ENCODE peak calls at places on chromosome 11, in seven cellular contexts. One of them, this sample, is unnamed.

GRCh38 chr11:73493838-73494598 is 103.9 kb downstream of the FAM168A start:
- DNase-seq in uterus: no peak
- DNase-seq in transverse colon: no peak
- DNase-seq in Peyer's patch: no peak
- DNase-seq in heart left ventricle: no peak
- DNase-seq in HCT116: peak; percentile 90
- DNase-seq in IMR-90: peak; percentile 78
- DNase-seq in this sample: peak; percentile 5

GRCh38 chr11:125950178-125950490 is 4.3 kb downstream of the VSIG10L2 start:
- DNase-seq in uterus: no peak
- DNase-seq in transverse colon: no peak
- DNase-seq in Peyer's patch: no peak
- DNase-seq in heart left ventricle: no peak
- DNase-seq in HCT116: no peak
- DNase-seq in IMR-90: no peak
- DNase-seq in this sample: no peak

GRCh38 chr11:10680956-10681487 is 12.5 kb downstream of the IRAG1 start:
- DNase-seq in uterus: no peak
- DNase-seq in transverse colon: no peak
- DNase-seq in Peyer's patch: no peak
- DNase-seq in heart left ventricle: no peak
- DNase-seq in HCT116: no peak
- DNase-seq in IMR-90: peak; percentile 62
- DNase-seq in this sample: no peak

GRCh38 chr11:46541593-46542371 is 52.0 kb downstream of the AMBRA1 start:
- DNase-seq in uterus: no peak
- DNase-seq in transverse colon: peak; percentile 88
- DNase-seq in Peyer's patch: peak; percentile 84
- DNase-seq in heart left ventricle: peak; percentile 72
- DNase-seq in HCT116: no peak
- DNase-seq in IMR-90: no peak
- DNase-seq in this sample: peak; percentile 81

GRCh38 chr11:46050065-46050464 is 71.2 kb downstream of the PHF21A start:
- DNase-seq in uterus: peak; percentile 31
- DNase-seq in transverse colon: peak; percentile 12
- DNase-seq in Peyer's patch: no peak
- DNase-seq in heart left ventricle: no peak
- DNase-seq in HCT116: peak; percentile 10
- DNase-seq in IMR-90: peak; percentile 85
- DNase-seq in this sample: peak; percentile 55

GRCh38 chr11:128488471-128488870 is 98.9 kb downstream of the ETS1 start:
- DNase-seq in uterus: no peak
- DNase-seq in transverse colon: no peak
- DNase-seq in Peyer's patch: no peak
- DNase-seq in heart left ventricle: no peak
- DNase-seq in HCT116: no peak
- DNase-seq in IMR-90: peak; percentile 98
- DNase-seq in this sample: no peak

GRCh38 chr11:75140269-75141138 is 10.4 kb upstream of the SLCO2B1 start:
- DNase-seq in uterus: peak; percentile 64
- DNase-seq in transverse colon: peak; percentile 72
- DNase-seq in Peyer's patch: peak; percentile 83
- DNase-seq in heart left ventricle: peak; percentile 83
- DNase-seq in HCT116: peak; percentile 34
- DNase-seq in IMR-90: peak; percentile 11
- DNase-seq in this sample: peak; percentile 29

GRCh38 chr11:32316846-32317525 is 118.4 kb downstream of the WT1 start:
- DNase-seq in uterus: no peak
- DNase-seq in transverse colon: no peak
- DNase-seq in Peyer's patch: no peak
- DNase-seq in heart left ventricle: no peak
- DNase-seq in HCT116: no peak
- DNase-seq in IMR-90: no peak
- DNase-seq in this sample: no peak

GRCh38 chr11:123137496-123138270 is 57.4 kb downstream of the CLMP start:
- DNase-seq in uterus: peak; percentile 79
- DNase-seq in transverse colon: peak; percentile 54
- DNase-seq in Peyer's patch: peak; percentile 51
- DNase-seq in heart left ventricle: peak; percentile 91
- DNase-seq in HCT116: no peak
- DNase-seq in IMR-90: peak; percentile 75
- DNase-seq in this sample: no peak

GRCh38 chr11:116873391-116873790 is 36.0 kb upstream of the APOA1 start:
- DNase-seq in uterus: no peak
- DNase-seq in transverse colon: no peak
- DNase-seq in Peyer's patch: no peak
- DNase-seq in heart left ventricle: no peak
- DNase-seq in HCT116: no peak
- DNase-seq in IMR-90: no peak
- DNase-seq in this sample: no peak

GRCh38 chr11:131099013-131099412 is 182.7 kb upstream of the SNX19 start:
- DNase-seq in uterus: no peak
- DNase-seq in transverse colon: no peak
- DNase-seq in Peyer's patch: no peak
- DNase-seq in heart left ventricle: no peak
- DNase-seq in HCT116: no peak
- DNase-seq in IMR-90: peak; percentile 77
- DNase-seq in this sample: no peak

DNA sequence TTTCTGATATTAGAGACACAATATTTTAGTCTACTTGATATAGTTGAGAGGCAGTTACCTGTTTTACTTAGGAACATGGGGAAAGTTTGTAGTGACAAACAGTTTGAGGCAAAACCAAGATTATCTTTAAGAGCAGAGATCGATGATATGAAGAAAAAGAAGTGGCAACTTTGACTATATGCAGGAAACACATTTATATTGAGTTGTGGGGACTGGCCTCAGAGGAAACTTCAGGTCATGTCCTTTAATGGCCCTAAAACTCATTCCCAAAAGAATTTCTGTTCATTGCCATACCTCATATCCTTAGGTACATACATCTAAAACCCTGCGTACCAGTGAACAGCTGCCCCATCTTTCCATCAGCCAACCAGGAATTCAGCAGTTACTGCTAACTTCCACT is 4.5 kb downstream of the HBG1 start:
- DNase-seq in uterus: no peak
- DNase-seq in transverse colon: no peak
- DNase-seq in Peyer's patch: no peak
- DNase-seq in heart left ventricle: no peak
- DNase-seq in HCT116: no peak
- DNase-seq in IMR-90: no peak
- DNase-seq in this sample: no peak
- TF ChIP-seq POLR2A in uterus: no peak
- TF ChIP-seq POLR2A in transverse colon: no peak
- TF ChIP-seq POLR2A in Peyer's patch: no peak
- TF ChIP-seq POLR2A in heart left ventricle: no peak
- TF ChIP-seq POLR2A in HCT116: no peak
- TF ChIP-seq POLR2A in IMR-90: no peak
- TF ChIP-seq POLR2A in this sample: no peak

DNA sequence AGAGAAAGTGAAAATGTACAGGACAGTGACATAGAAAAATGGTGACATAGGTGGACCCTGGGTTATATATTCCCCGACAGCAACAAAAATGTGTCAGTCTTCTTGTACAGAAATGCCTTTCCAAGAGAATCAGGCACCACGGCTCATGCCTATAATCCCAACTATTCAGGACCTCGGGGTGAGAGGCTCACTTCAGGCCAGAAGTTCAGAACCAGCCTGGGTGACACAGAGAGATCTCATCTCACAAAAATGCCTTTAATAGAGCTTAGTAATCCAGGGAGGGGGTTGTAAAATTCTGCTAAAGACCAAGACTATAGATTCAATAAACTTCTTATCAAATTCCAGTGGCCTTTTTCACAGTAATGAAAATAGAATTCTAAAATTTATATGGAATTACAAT is 10.7 kb downstream of the ZNF195 start:
- DNase-seq in uterus: no peak
- DNase-seq in transverse colon: no peak
- DNase-seq in Peyer's patch: no peak
- DNase-seq in heart left ventricle: no peak
- DNase-seq in HCT116: no peak
- DNase-seq in IMR-90: no peak
- DNase-seq in this sample: no peak
- H3K9me3 ChIP-seq in uterus: peaks cover 4% of the 10 kb centered on the region
- H3K9me3 ChIP-seq in transverse colon: peaks cover 42% of the 10 kb centered on the region
- H3K9me3 ChIP-seq in Peyer's patch: no peaks in the 10 kb centered on the region
- H3K9me3 ChIP-seq in heart left ventricle: no peaks in the 10 kb centered on the region
- H3K9me3 ChIP-seq in HCT116: peaks cover 38% of the 10 kb centered on the region
- H3K9me3 ChIP-seq in IMR-90: peaks cover 33% of the 10 kb centered on the region
- H3K9me3 ChIP-seq in this sample: no peaks in the 10 kb centered on the region

DNA sequence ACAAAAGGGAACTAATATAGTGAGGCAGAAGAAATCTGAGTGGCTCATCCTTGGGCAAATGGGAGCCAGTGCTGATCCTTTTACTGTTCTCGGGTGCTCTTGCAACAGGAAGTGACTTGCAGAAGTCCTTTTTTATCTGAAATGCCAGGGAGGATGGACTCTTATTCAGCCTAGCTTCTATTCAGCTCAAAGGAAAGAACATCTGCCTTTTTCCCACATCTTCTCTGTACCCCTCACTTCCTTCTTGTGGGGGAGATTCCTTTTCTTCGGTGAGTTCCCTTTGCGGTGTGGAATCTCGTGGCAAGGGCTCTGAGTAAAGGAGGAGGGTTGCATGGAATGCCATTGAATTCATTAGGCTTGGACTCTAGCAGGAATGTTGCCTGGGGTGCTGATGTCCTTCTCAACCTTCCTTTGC is 76.2 kb downstream of the ZBTB16 start:
- DNase-seq in uterus: no peak
- DNase-seq in transverse colon: no peak
- DNase-seq in Peyer's patch: no peak
- DNase-seq in heart left ventricle: no peak
- DNase-seq in HCT116: no peak
- DNase-seq in IMR-90: no peak
- DNase-seq in this sample: no peak
- TF ChIP-seq POLR2A in uterus: no peak
- TF ChIP-seq POLR2A in transverse colon: no peak
- TF ChIP-seq POLR2A in Peyer's patch: no peak
- TF ChIP-seq POLR2A in heart left ventricle: no peak
- TF ChIP-seq POLR2A in HCT116: no peak
- TF ChIP-seq POLR2A in IMR-90: no peak
- TF ChIP-seq POLR2A in this sample: no peak

GRCh38 chr11:134372961-134373360 is 39.1 kb downstream of the B3GAT1 start:
- DNase-seq in uterus: no peak
- DNase-seq in transverse colon: no peak
- DNase-seq in Peyer's patch: peak; percentile 24
- DNase-seq in heart left ventricle: no peak
- DNase-seq in HCT116: no peak
- DNase-seq in IMR-90: no peak
- DNase-seq in this sample: no peak

GRCh38 chr11:134374171-134374570 is 37.9 kb downstream of the B3GAT1 start:
- DNase-seq in uterus: no peak
- DNase-seq in transverse colon: no peak
- DNase-seq in Peyer's patch: no peak
- DNase-seq in heart left ventricle: peak; percentile 10
- DNase-seq in HCT116: no peak
- DNase-seq in IMR-90: no peak
- DNase-seq in this sample: no peak

GRCh38 chr11:134376150-134376921 is 35.7 kb downstream of the B3GAT1 start:
- DNase-seq in uterus: no peak
- DNase-seq in transverse colon: no peak
- DNase-seq in Peyer's patch: peak; percentile 24
- DNase-seq in heart left ventricle: no peak
- DNase-seq in HCT116: no peak
- DNase-seq in IMR-90: no peak
- DNase-seq in this sample: no peak

GRCh38 chr11:134373591-134374052 is 38.4 kb downstream of the B3GAT1 start:
- DNase-seq in uterus: no peak
- DNase-seq in transverse colon: no peak
- DNase-seq in Peyer's patch: peak; percentile 32
- DNase-seq in heart left ventricle: no peak
- DNase-seq in HCT116: no peak
- DNase-seq in IMR-90: no peak
- DNase-seq in this sample: no peak

GRCh38 chr11:134374891-134375550 is 37.0 kb downstream of the B3GAT1 start:
- DNase-seq in uterus: no peak
- DNase-seq in transverse colon: no peak
- DNase-seq in Peyer's patch: no peak
- DNase-seq in heart left ventricle: no peak
- DNase-seq in HCT116: no peak
- DNase-seq in IMR-90: no peak
- DNase-seq in this sample: no peak
- H3K9me3 ChIP-seq in uterus: no peaks in the 10 kb centered on the region
- H3K9me3 ChIP-seq in transverse colon: no peaks in the 10 kb centered on the region
- H3K9me3 ChIP-seq in Peyer's patch: no peaks in the 10 kb centered on the region
- H3K9me3 ChIP-seq in heart left ventricle: no peaks in the 10 kb centered on the region
- H3K9me3 ChIP-seq in HCT116: no peaks in the 10 kb centered on the region
- H3K9me3 ChIP-seq in IMR-90: peaks cover 44% of the 10 kb centered on the region
- H3K9me3 ChIP-seq in this sample: no peaks in the 10 kb centered on the region

DNA sequence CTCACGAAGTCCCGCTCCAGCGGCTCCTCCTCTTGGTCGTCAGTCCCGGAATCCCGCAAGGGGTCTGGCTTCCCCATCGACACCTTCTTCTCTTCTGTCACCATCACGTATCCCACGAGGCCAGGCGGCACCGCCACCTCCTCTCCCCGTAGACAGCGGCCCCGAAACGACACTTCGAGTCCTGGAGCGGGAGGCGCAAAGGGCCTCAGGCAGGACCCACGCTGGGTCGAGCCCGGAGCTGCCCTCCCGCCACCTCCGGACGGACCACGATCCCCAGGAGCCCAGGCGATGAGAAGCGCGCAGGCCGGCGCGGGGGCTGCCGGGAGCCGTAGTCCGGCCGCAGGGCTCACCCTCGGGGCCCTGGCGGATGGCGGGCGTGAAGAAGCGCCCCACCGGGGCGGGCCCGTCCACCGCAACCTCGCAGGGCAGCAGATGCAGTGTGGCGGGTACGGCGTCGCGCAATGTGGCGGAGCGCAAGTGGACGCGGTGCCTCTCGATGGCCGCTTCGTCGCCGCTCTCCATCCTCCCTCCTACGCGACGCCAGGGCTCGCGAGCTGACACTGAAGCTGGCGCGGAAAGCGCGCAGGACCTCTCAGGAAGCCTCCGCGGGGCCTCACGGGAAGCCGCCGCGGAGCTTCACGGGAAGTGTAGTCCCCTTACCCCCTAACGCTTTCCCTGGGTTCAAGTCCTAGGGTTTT is at the start of gene RNASEH2C:
- DNase-seq in uterus: peak; percentile 79
- DNase-seq in transverse colon: peak; percentile 86
- DNase-seq in Peyer's patch: peak; percentile 88
- DNase-seq in heart left ventricle: peak; percentile 92
- DNase-seq in HCT116: peak; percentile 77
- DNase-seq in IMR-90: peak; percentile 80
- DNase-seq in this sample: peak; percentile 84
- TF ChIP-seq POLR2A in uterus: peak; percentile 59
- TF ChIP-seq POLR2A in transverse colon: peak; percentile 77
- TF ChIP-seq POLR2A in Peyer's patch: peak; percentile 87
- TF ChIP-seq POLR2A in heart left ventricle: no peak
- TF ChIP-seq POLR2A in HCT116: peak; percentile 88
- TF ChIP-seq POLR2A in IMR-90: peak; percentile 55
- TF ChIP-seq POLR2A in this sample: peak; percentile 72

This sample was measured in prostate gland.